ENCODE peak calls at places on chromosomes 3 and 15, in nine cellular contexts. I is astrocyte of the spinal cord; J is CD4-positive, alpha-beta T cell; O is body of pancreas; R is stimulated activated CD8-positive, alpha-beta memory T cell treated with anti-CD3 and anti-CD28 coated beads, Interleukin-2, amount 100 ng/mL, for 48 hours; S is thoracic aorta; Q is Kasumi-1; Y is HFF-Myc; G is AG20443. H is an unnamed sample.

GRCh38 chr15:36595625-36596024 is 16.2 kb downstream of the CDIN1 start:
- DNase-seq in J (no peak), R (no peak), Y (no peak), I (no peak), S (no peak), Q (no peak), O (no peak), G (no peak), H (peak)

GRCh38 chr3:58660998-58661397 is 5.6 kb downstream of the FAM3D start:
- DNase-seq in I (no peak), G (no peak), S (no peak), J (no peak), Y (no peak), O (no peak), R (no peak), Q (no peak), H (no peak)

GRCh38 chr3:94414412-94414811 is 351.6 kb downstream of the NSUN3 start:
- DNase-seq in Q (no peak), S (no peak), J (no peak), I (no peak), O (no peak), G (no peak), Y (no peak), R (no peak), H (no peak)

GRCh38 chr15:72233759-72234158 is 2.8 kb upstream of the PKM start:
- DNase-seq in Q (no peak), O (no peak), R (no peak), Y (no peak), J (no peak), S (no peak), I (no peak), G (no peak), H (no peak)

GRCh38 chr3:128366652-128367051 is 100.0 kb downstream of the DNAJB8 start:
- DNase-seq in I (peak), S (no peak), Y (no peak), Q (no peak), O (no peak), R (no peak), G (no peak), J (no peak), H (no peak)

GRCh38 chr15:67931861-67932260 is 92.0 kb upstream of the RNU6-1 start:
- DNase-seq in I (no peak), R (no peak), J (no peak), O (no peak), Q (no peak), G (no peak), Y (no peak), S (no peak), H (no peak)

GRCh38 chr3:117734431-117734830 is 1024.9 kb downstream of the TUSC7 start:
- DNase-seq in J (no peak), O (no peak), Q (no peak), S (no peak), I (peak), G (peak), R (no peak), Y (no peak), H (no peak)

GRCh38 chr3:66425032-66425431 is 75.8 kb downstream of the LRIG1 start:
- DNase-seq in Y (no peak), O (peak), G (no peak), R (no peak), S (no peak), Q (no peak), J (no peak), I (no peak), H (no peak)

GRCh38 chr3:67006460-67006859 is 8.4 kb downstream of the KBTBD8 start:
- DNase-seq in Y (no peak), Q (no peak), J (no peak), G (no peak), R (no peak), S (no peak), I (peak), O (no peak), H (no peak)

GRCh38 chr3:61605589-61606175 is 44.3 kb downstream of the PTPRG start:
- DNase-seq in G (no peak), S (no peak), Y (no peak), R (no peak), Q (no peak), J (no peak), O (no peak), I (no peak), H (no peak)

GRCh38 chr15:38796589-38796988 is 232.0 kb upstream of the RASGRP1 start:
- DNase-seq in R (no peak), G (no peak), Q (no peak), S (no peak), J (no peak), Y (no peak), I (no peak), O (no peak), H (no peak)

GRCh38 chr15:42387603-42388002 is 28.3 kb downstream of the CAPN3 start:
- DNase-seq in Y (no peak), R (no peak), J (no peak), G (peak), S (no peak), I (no peak), Q (no peak), O (no peak), H (no peak)

GRCh38 chr15:53128652-53129051 is 338.5 kb upstream of the ONECUT1 start:
- DNase-seq in G (no peak), S (no peak), R (no peak), I (no peak), J (no peak), Q (no peak), Y (no peak), O (no peak), H (no peak)

GRCh38 chr15:71082803-71083202 is 32.5 kb upstream of the THSD4 start:
- DNase-seq in Q (no peak), R (no peak), O (peak), S (no peak), G (no peak), I (no peak), Y (no peak), J (no peak), H (no peak)

GRCh38 chr3:48451270-48451669 is 4.7 kb downstream of the ATRIP start:
- DNase-seq in Q (no peak), G (no peak), R (no peak), Y (no peak), J (no peak), I (no peak), S (no peak), O (no peak), H (no peak)

H was measured in NCI-H146.